ENCODE peak calls at places on chromosome 17, in seven cellular contexts. A is fibroblast of lung, X is bronchial epithelial cell, P is mesothelial cell of epicardium, T is BJ, B is foreskin fibroblast, L is AG10803. I is an unnamed sample.

GRCh38 chr17:33218657-33219298 is 74.3 kb downstream of the ASIC2 start:
- DNase-seq in A (peak), X (no peak), P (no peak), T (peak), B (peak), L (peak), I (no peak)

GRCh38 chr17:8159459-8160223 is 3.1 kb downstream of the VAMP2 start:
- DNase-seq in A (no peak), X (no peak), P (no peak), T (no peak), B (no peak), L (no peak), I (no peak)

GRCh38 chr17:82703935-82704865 is 5.7 kb upstream of the RAB40B start:
- DNase-seq in A (no peak), X (no peak), P (no peak), T (no peak), B (no peak), L (no peak), I (no peak)

GRCh38 chr17:13587487-13588338 is 14.0 kb downstream of the HS3ST3A1 start:
- DNase-seq in A (peak), X (no peak), P (no peak), T (no peak), B (peak), L (peak), I (no peak)

GRCh38 chr17:6648181-6648580 is 3.2 kb downstream of the MED31 start:
- DNase-seq in A (no peak), X (peak), P (no peak), T (no peak), B (peak), L (no peak), I (no peak)

GRCh38 chr17:41654134-41654907 is 29.9 kb upstream of the KRT17 start:
- DNase-seq in A (no peak), X (peak), P (peak), T (no peak), B (no peak), L (no peak), I (no peak)

GRCh38 chr17:82862758-82863645 is 23.2 kb upstream of the ZNF750 start:
- DNase-seq in A (no peak), X (no peak), P (no peak), T (no peak), B (no peak), L (no peak), I (no peak)

GRCh38 chr17:7296189-7296861 is 1.9 kb upstream of the YBX2 start:
- DNase-seq in A (peak), X (peak), P (peak), T (no peak), B (peak), L (peak), I (no peak)

GRCh38 chr17:965311-965989 is 14.1 kb downstream of the NXN start:
- DNase-seq in A (peak), X (peak), P (no peak), T (no peak), B (peak), L (no peak), I (no peak)

GRCh38 chr17:7634384-7634783 is 4.4 kb downstream of the SHBG start:
- DNase-seq in A (peak), X (no peak), P (peak), T (no peak), B (peak), L (no peak), I (no peak)

GRCh38 chr17:4881761-4882555 is 17.4 kb upstream of the C17orf107 start:
- DNase-seq in A (peak), X (peak), P (peak), T (no peak), B (peak), L (no peak), I (peak)

GRCh38 chr17:2111691-2112090 is 56.8 kb downstream of the HIC1 start:
- DNase-seq in A (peak), X (peak), P (no peak), T (no peak), B (no peak), L (peak), I (no peak)

GRCh38 chr17:41284043-41284442 is 8.5 kb downstream of the KRTAP9-7 start:
- DNase-seq in A (no peak), X (no peak), P (no peak), T (peak), B (peak), L (peak), I (no peak)

GRCh38 chr17:82594571-82594970 is 53.7 kb downstream of the WDR45B start:
- DNase-seq in A (no peak), X (no peak), P (no peak), T (no peak), B (no peak), L (no peak), I (no peak)

GRCh38 chr17:21525464-21526130 is 149.4 kb downstream of the KCNJ12 start:
- DNase-seq in A (no peak), X (no peak), P (no peak), T (no peak), B (peak), L (no peak), I (no peak)

GRCh38 chr17:72385482-72385881 is 264.7 kb downstream of the SOX9 start:
- DNase-seq in A (no peak), X (no peak), P (no peak), T (no peak), B (no peak), L (no peak), I (no peak)

GRCh38 chr17:6569391-6570302 is 13.3 kb upstream of the PITPNM3 start:
- DNase-seq in A (no peak), X (no peak), P (no peak), T (no peak), B (no peak), L (no peak), I (no peak)

GRCh38 chr17:15233022-15233805 is 31.9 kb downstream of the PMP22 start:
- DNase-seq in A (peak), X (peak), P (no peak), T (no peak), B (peak), L (peak), I (no peak)

GRCh38 chr17:77100009-77100408 is 40.8 kb upstream of the SEC14L1 start:
- DNase-seq in A (no peak), X (no peak), P (no peak), T (no peak), B (no peak), L (no peak), I (no peak)

GRCh38 chr17:63150994-63151464 is 185.0 kb downstream of the TANC2 start:
- DNase-seq in A (peak), X (no peak), P (no peak), T (no peak), B (peak), L (peak), I (no peak)

GRCh38 chr17:6374761-6375312 is 60.1 kb downstream of the AIPL1 start:
- DNase-seq in A (no peak), X (peak), P (no peak), T (no peak), B (peak), L (peak), I (no peak)

GRCh38 chr17:5325851-5326250 is 43.8 kb downstream of the RABEP1 start:
- DNase-seq in A (no peak), X (no peak), P (no peak), T (no peak), B (no peak), L (no peak), I (no peak)

DNA sequence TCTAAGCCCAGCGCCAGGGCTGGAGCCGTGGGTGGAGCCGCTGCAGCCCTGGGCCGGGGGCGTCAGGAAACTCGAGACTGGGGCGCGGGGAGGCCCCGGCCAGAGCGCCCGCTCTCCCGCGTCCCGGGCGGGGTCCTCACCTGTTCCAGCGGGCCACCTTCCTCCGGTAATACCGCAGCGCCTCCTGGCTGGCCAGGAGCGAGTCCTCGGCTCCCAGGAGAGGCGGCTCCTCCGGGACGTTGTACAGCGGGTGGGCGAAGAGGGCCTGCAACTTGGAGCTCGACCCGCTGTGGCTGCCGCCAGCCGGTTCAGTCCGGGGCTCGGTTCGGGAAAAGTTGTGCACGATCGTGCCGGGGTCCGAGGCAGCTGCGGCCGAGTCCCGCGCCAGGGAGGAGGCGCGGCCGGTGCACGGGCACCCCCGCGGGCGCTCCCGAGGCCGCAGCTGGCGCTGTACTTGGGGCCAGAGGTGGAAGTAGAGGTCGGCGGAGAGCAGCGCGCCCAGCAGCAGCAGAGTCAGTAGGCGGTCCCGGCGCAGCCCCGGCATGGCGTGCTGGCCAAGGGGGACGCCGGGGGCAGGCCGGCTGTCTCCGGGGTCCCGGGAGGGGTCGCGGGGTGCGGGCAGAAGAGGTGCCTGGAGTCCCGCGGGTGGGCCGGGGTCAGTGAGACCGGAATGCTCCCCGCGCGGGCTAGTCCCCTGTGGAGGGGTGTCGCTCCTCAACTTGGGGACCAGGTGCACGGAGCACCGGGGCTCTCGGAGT is 865 bp downstream of the FAM20A start:
- DNase-seq in A (no peak), X (no peak), P (peak), T (no peak), B (peak), L (no peak), I (no peak)
- TF ChIP-seq CTCF in A (peak), X (peak), P (no peak), T (peak), B (peak), L (no peak), I (no peak)

DNA sequence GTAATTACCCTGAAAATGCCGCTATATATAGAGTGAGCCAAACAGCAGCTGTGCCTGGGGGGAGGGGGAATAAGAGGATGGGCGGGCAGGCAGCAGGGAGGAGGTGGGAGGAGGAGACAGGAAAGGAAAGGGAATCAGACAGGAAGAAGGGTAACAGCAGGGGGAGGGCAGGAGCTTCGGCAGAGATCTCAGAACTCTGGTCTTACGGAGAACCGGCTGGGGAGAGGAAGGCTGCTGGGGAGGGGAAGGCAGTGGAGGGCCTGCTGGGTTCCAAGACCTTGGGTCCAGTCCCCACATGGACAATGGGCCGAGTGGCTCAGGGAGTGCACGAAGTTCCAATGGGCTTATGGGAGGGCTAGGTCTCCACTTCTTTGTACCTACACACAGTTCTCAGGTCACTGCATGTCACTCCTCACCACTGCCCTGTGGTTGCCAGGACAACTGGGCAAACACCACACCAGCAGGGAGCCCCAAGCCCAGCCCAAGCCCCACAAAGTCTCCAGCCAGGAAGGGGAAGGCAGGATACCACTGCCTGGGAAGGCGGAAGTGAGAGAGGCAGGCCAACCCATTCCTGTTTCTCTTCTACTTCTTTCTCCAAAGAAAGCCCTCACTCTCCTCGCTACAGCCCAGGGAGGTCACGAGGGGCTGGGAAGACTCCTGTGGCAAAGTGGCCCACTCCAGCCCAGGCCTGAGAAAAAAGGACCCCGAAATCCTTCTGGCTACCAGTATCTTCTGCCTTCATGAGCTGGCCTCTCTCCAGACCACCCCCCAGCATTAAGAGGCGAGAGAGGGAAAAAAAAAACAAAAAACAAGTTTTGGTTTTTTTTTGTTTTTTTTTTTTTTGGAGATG is 25.3 kb downstream of the G6PC3 start:
- DNase-seq in A (peak), X (peak), P (peak), T (peak), B (peak), L (peak), I (no peak)
- TF ChIP-seq CTCF in A (peak), X (peak), P (no peak), T (peak), B (peak), L (peak), I (no peak)

GRCh38 chr17:56866496-56866895 is 32.5 kb downstream of the DGKE start:
- DNase-seq in A (no peak), X (no peak), P (no peak), T (no peak), B (no peak), L (no peak), I (no peak)
- TF ChIP-seq CTCF in A (no peak), X (no peak), P (no peak), T (no peak), B (no peak), L (no peak), I (no peak)

GRCh38 chr17:50270430-50271172 is 3.7 kb upstream of the TMEM92 start:
- DNase-seq in A (peak), X (no peak), P (peak), T (no peak), B (peak), L (peak), I (no peak)
- TF ChIP-seq CTCF in A (no peak), X (no peak), P (peak), T (no peak), B (no peak), L (no peak), I (no peak)

GRCh38 chr17:75842963-75843576 is 1.1 kb downstream of the UNC13D start:
- DNase-seq in A (no peak), X (no peak), P (no peak), T (no peak), B (no peak), L (no peak), I (no peak)
- TF ChIP-seq CTCF in A (no peak), X (no peak), P (no peak), T (no peak), B (no peak), L (no peak), I (no peak)

GRCh38 chr17:17437461-17437860 is 39.3 kb upstream of the MED9 start:
- DNase-seq in A (no peak), X (no peak), P (no peak), T (no peak), B (no peak), L (no peak), I (no peak)

GRCh38 chr17:17440938-17441730 is 35.7 kb upstream of the MED9 start:
- DNase-seq in A (no peak), X (no peak), P (no peak), T (no peak), B (no peak), L (no peak), I (no peak)

GRCh38 chr17:17437893-17438292 is 38.9 kb upstream of the MED9 start:
- DNase-seq in A (no peak), X (no peak), P (no peak), T (no peak), B (no peak), L (no peak), I (no peak)

GRCh38 chr17:17443173-17443572 is 33.6 kb upstream of the MED9 start:
- DNase-seq in A (no peak), X (peak), P (no peak), T (no peak), B (peak), L (peak), I (no peak)

DNA sequence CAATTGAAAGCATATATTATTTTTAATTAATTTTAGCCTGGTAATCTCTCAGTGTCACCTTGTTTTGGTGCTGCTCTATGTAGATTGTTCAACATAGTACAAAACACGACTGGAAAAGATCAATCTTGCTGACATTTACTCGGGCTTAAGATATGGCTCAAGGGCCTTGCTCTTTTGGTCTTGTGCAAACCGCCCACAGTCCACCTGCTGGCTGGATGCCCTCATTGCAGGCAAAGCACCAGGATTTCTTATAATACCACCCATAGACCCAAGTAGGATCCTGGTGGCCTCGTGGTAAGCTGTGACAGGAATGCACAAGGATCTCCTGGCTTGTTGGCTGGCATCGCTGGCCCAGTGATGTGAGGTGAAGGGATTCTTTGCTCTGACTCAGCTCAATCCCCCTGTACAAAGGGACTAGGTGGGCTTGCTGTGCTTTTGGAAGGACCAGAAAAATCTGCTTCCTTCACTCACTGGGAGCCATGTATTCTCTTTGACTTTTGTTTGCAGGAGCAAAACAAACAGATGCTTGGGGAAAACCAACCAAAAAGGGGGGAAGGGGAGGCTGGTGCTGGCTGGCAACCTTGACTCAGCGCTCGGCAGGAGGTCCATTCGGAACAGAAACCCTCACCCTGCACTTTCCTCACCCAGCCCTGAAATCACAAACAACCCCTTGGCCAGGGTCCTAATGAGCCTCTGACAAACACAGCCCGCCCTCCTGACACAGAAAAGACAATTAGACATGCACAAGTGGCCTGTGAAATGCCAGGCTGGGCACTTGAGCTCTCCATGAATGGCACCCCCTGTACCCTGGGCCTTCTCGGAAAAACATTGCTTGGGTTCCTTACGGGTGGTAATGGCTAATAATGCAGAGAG is 36.6 kb upstream of the MED9 start:
- DNase-seq in A (peak), X (peak), P (no peak), T (no peak), B (peak), L (no peak), I (no peak)
- TF ChIP-seq CTCF in A (peak), X (peak), P (peak), T (peak), B (peak), L (peak), I (no peak)